ENCODE peak calls at places on chromosomes 5 and 9, in six cellular contexts. I is GM23338, O is PC-9, D is neural progenitor cell, Q is SK-N-SH, H is GM23248. Z is an unnamed sample.
A peak's percentile ranks its signal among the peaks of the same experiment; 100 is the strongest.

GRCh38 chr9:136482793-136483588 is at the start of gene SEC16A:
- DNase-seq in O (peak; percentile 80), I (peak; percentile 99), D (peak; percentile 99), Q (peak; percentile 97), H (peak; percentile 99), Z (peak; percentile 89)

GRCh38 chr5:120546922-120547321 is 82.8 kb downstream of the PRR16 start:
- DNase-seq in I (no peak), Q (no peak), O (no peak), D (no peak), H (no peak), Z (no peak)

GRCh38 chr5:5422819-5423515 is 490 bp downstream of the ICE1 start:
- DNase-seq in D (no peak), I (peak; percentile 39), Q (no peak), O (no peak), H (peak; percentile 53), Z (no peak)

GRCh38 chr9:123548749-123549545 is 192.9 kb downstream of the CRB2 start:
- DNase-seq in O (no peak), D (no peak), Q (no peak), I (no peak), H (no peak), Z (no peak)

GRCh38 chr5:52922384-52922783 is 66.8 kb upstream of the ITGA2 start:
- DNase-seq in D (peak; percentile 11), I (peak; percentile 54), O (peak; percentile 98), H (peak; percentile 76), Q (no peak), Z (peak; percentile 96)

GRCh38 chr5:133606835-133607234 is 5.5 kb downstream of the FSTL4 start:
- DNase-seq in O (no peak), I (no peak), D (no peak), H (no peak), Q (peak; percentile 47), Z (no peak)

GRCh38 chr9:33202018-33202417 is 34.9 kb upstream of the B4GALT1 start:
- DNase-seq in I (no peak), Q (no peak), H (no peak), O (no peak), D (no peak), Z (no peak)

GRCh38 chr9:88725300-88726024 is 190.5 kb downstream of the NXNL2 start:
- DNase-seq in O (no peak), H (no peak), D (no peak), I (peak; percentile 41), Q (no peak), Z (no peak)

GRCh38 chr5:61808884-61809283 is 476.8 kb downstream of the ZSWIM6 start:
- DNase-seq in Q (no peak), I (no peak), O (no peak), D (no peak), H (no peak), Z (no peak)

GRCh38 chr5:150612405-150612804 is 28.1 kb upstream of the SYNPO start:
- DNase-seq in H (no peak), I (no peak), O (no peak), D (no peak), Q (no peak), Z (no peak)

GRCh38 chr9:27053369-27054057 is 48.0 kb upstream of the LRRC19 start:
- DNase-seq in I (no peak), H (no peak), O (no peak), Q (no peak), D (no peak), Z (no peak)

GRCh38 chr9:32603914-32604852 is 31.2 kb upstream of the NDUFB6 start:
- DNase-seq in D (peak; percentile 4), O (peak; percentile 88), I (no peak), H (peak; percentile 26), Q (no peak), Z (peak; percentile 91)

GRCh38 chr5:852431-853401 is 1.9 kb upstream of the ZDHHC11 start:
- DNase-seq in Q (no peak), H (no peak), I (no peak), O (no peak), D (no peak), Z (no peak)

GRCh38 chr9:82475584-82476328 is 487.2 kb downstream of the SPATA31D1 start:
- DNase-seq in O (no peak), H (no peak), Q (no peak), I (no peak), D (no peak), Z (no peak)

GRCh38 chr9:107240260-107240659 is 42.8 kb upstream of the RAD23B start:
- DNase-seq in I (no peak), Q (no peak), O (no peak), D (peak; percentile 32), H (no peak), Z (no peak)

GRCh38 chr5:157295247-157295646 is 29.3 kb downstream of the CYFIP2 start:
- DNase-seq in I (no peak), H (no peak), D (no peak), Q (no peak), O (no peak), Z (no peak)

GRCh38 chr5:130402906-130403305 is 498.6 kb downstream of the CHSY3 start:
- DNase-seq in D (peak; percentile 56), O (no peak), Q (no peak), I (peak; percentile 53), H (no peak), Z (no peak)

GRCh38 chr9:105138306-105138801 is 106.1 kb upstream of the SLC44A1 start:
- DNase-seq in H (no peak), D (peak; percentile 43), Q (no peak), I (peak; percentile 72), O (peak; percentile 48), Z (no peak)

GRCh38 chr5:17448877-17449276 is 49.2 kb upstream of the TAF11L2 start:
- DNase-seq in D (no peak), I (no peak), Q (no peak), O (no peak), H (peak; percentile 59), Z (no peak)

GRCh38 chr9:122051401-122052346 is 41.4 kb downstream of the TTLL11 start:
- DNase-seq in H (peak; percentile 86), Q (no peak), D (no peak), I (no peak), O (no peak), Z (no peak)

GRCh38 chr9:15972760-15973159 is 419.9 kb downstream of the CCDC171 start:
- DNase-seq in H (no peak), Q (no peak), O (no peak), I (no peak), D (no peak), Z (no peak)

GRCh38 chr5:175658299-175659145 is 651 bp downstream of the HRH2 start:
- DNase-seq in D (peak; percentile 58), Q (peak; percentile 60), H (no peak), I (peak; percentile 63), O (no peak), Z (no peak)
- H3K4me2 ChIP-seq in D (peak overlapping the region; percentile 91), Q (no peak overlapping the region), H (no peak overlapping the region), I (peak overlapping the region; percentile 78), O (no peak overlapping the region), Z (no peak overlapping the region)

DNA sequence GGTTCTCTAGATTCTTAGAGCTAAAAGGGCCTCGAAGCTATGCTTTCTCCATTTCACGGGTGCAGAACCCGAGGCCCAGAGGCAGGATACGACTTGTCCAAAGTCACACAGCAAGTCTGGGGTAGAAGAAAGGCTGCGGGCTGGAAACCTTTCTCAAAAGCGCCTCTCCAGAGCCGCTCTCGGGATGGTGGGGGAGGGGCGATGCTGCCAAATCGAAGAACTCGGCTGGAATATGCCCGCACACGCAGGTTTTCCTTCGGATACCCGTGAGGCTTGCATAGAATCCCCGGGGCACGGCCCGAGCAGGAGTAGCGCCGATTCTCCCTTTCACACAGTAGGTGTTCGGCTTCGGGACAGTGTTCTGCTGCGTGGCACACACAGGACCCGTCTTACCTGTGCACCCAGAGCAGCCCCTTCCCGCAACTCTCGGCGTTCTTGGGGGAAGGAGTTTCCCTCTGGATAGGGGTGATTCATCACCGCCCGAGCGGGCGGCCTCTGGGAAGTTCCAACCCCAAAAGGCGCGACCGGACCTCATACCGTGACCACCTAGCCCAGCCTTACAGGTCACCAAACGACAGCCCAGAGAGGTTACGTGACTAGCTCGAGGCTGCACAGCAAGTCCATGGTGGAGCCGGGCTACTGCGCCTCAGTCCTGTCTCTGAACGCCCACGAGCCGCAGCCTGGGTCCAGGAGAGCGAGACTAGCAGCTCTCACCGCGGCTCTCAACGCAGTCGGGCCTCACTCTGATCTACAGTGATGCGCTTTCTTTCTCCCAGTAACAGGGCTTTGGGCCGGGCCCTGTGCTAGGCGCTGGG is 4.1 kb downstream of the PAX5 start:
- DNase-seq in I (peak; percentile 68), D (peak; percentile 57), H (peak; percentile 29), O (no peak), Q (no peak), Z (no peak)
- H3F3A ChIP-seq in I (peaks cover 31% of the 10 kb centered on the region), D (peaks cover 49% of the 10 kb centered on the region), H (no peaks in the 10 kb centered on the region), O (no peaks in the 10 kb centered on the region), Q (no peaks in the 10 kb centered on the region), Z (no peaks in the 10 kb centered on the region)

DNA sequence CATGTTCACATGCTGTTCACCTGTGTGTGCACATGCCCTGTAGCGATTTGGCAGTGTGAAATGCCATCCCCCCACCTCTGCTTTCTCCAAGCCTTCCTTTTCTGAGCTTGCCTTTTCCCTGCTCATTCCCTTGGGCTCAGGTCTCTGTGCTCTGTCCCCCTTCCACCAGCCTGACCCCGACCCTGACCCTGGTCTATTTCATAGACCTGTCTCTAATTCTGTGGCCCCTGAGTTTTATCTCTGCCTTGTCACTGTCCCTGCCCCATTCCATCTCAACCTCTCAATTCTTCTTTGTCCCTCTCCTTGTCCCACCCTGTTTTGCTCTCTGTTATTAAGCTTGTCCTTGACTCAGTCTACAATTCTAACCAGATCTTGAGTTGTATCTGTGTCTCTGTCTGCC is 735 bp downstream of the ARAP3 start:
- DNase-seq in D (no peak), Q (peak; percentile 43), H (no peak), O (no peak), I (no peak), Z (no peak)
- H3K4me3 ChIP-seq in D (peak overlapping the region; percentile 46), Q (peak overlapping the region; percentile 55), H (peak overlapping the region; percentile 58), O (peak overlapping the region; percentile 68), I (peak overlapping the region; percentile 82), Z (peak overlapping the region; percentile 54)

GRCh38 chr9:95570150-95570549 is 53.4 kb upstream of the PTCH1 start:
- DNase-seq in D (no peak), O (no peak), H (peak; percentile 62), Q (no peak), I (peak; percentile 44), Z (no peak)

GRCh38 chr9:95573463-95573862 is 56.7 kb upstream of the PTCH1 start:
- DNase-seq in I (no peak), Q (no peak), H (no peak), O (no peak), D (no peak), Z (no peak)

GRCh38 chr9:95574176-95574575 is 57.4 kb upstream of the PTCH1 start:
- DNase-seq in I (no peak), Q (no peak), H (no peak), D (no peak), O (no peak), Z (no peak)

GRCh38 chr9:95572370-95573151 is 55.8 kb upstream of the PTCH1 start:
- DNase-seq in Q (peak; percentile 55), H (peak; percentile 87), D (no peak), I (no peak), O (no peak), Z (no peak)

GRCh38 chr9:95570646-95571045 is 53.9 kb upstream of the PTCH1 start:
- DNase-seq in I (peak; percentile 34), Q (no peak), H (peak; percentile 15), D (no peak), O (no peak), Z (no peak)
- H3K4me2 ChIP-seq in I (peak overlapping the region; percentile 62), Q (no peak overlapping the region), H (peak overlapping the region; percentile 79), D (no peak overlapping the region), O (no peak overlapping the region), Z (no peak overlapping the region)

Z was measured in PC-3.